ENCODE peak calls at places on chromosomes 1 and 21, in eight cellular contexts. B, A, T, X, C, V, D and G are unnamed samples.
A peak's percentile ranks its signal among the peaks of the same experiment; 100 is the strongest.

GRCh38 chr1:11955221-11955620 is 20.7 kb downstream of the PLOD1 start:
- DNase-seq in A (no peak), X (no peak), V (no peak), C (no peak), B (peak; percentile 78), T (no peak), D (no peak), G (no peak)

GRCh38 chr1:206738370-206739366 is 31.9 kb upstream of the IL19 start:
- DNase-seq in A (peak; percentile 77), B (peak; percentile 70), T (no peak), X (no peak), D (no peak), C (no peak), V (no peak), G (no peak)

GRCh38 chr1:13482600-13482999 is 31.2 kb downstream of the LRRC38 start:
- DNase-seq in B (no peak), A (no peak), T (no peak), C (no peak), V (no peak), D (no peak), X (no peak), G (no peak)

GRCh38 chr1:3283849-3284248 is 170.6 kb upstream of the ARHGEF16 start:
- DNase-seq in D (no peak), X (peak; percentile 32), V (no peak), B (peak; percentile 38), T (peak; percentile 56), C (peak; percentile 88), A (no peak), G (no peak)

GRCh38 chr1:236502972-236503639 is 20.7 kb upstream of the LGALS8 start:
- DNase-seq in B (peak; percentile 91), D (peak; percentile 86), A (no peak), V (peak; percentile 68), T (no peak), X (peak; percentile 58), C (peak; percentile 80), G (peak; percentile 64)

GRCh38 chr1:19071674-19072281 is 115.3 kb upstream of the IFFO2 start:
- DNase-seq in D (no peak), C (no peak), V (no peak), B (no peak), T (no peak), X (no peak), A (no peak), G (no peak)

GRCh38 chr1:226641671-226642231 is 93.2 kb downstream of the STUM start:
- DNase-seq in X (peak; percentile 10), T (no peak), C (peak; percentile 72), D (peak; percentile 70), A (no peak), V (peak; percentile 58), B (no peak), G (peak; percentile 36)

GRCh38 chr1:200247513-200247912 is 162.3 kb downstream of the ZNF281 start:
- DNase-seq in D (no peak), A (no peak), T (no peak), X (no peak), B (no peak), C (no peak), V (no peak), G (no peak)

GRCh38 chr1:31215083-31215570 is 24.6 kb downstream of the NKAIN1 start:
- DNase-seq in V (no peak), B (no peak), D (no peak), A (no peak), T (no peak), C (no peak), X (no peak), G (no peak)

GRCh38 chr1:235411489-235412486 is 44.6 kb downstream of the TBCE start:
- DNase-seq in T (no peak), B (peak; percentile 33), X (no peak), V (no peak), C (no peak), D (no peak), A (no peak), G (no peak)

GRCh38 chr1:152777510-152778137 is 2.7 kb downstream of the LCE1F start:
- DNase-seq in T (no peak), A (no peak), C (no peak), B (peak; percentile 33), X (no peak), V (no peak), D (no peak), G (no peak)

GRCh38 chr1:198435044-198435443 is 105.4 kb downstream of the ATP6V1G3 start:
- DNase-seq in B (no peak), X (no peak), A (no peak), V (no peak), D (no peak), T (no peak), C (no peak), G (no peak)

GRCh38 chr21:26389971-26390641 is 183.0 kb downstream of the CYYR1 start:
- DNase-seq in X (no peak), B (peak; percentile 21), V (no peak), A (no peak), C (no peak), T (no peak), D (no peak), G (no peak)

GRCh38 chr1:44464361-44464760 is 59.3 kb downstream of the RNF220 start:
- DNase-seq in X (no peak), B (no peak), A (no peak), D (no peak), T (no peak), V (no peak), C (no peak), G (no peak)

GRCh38 chr1:218496561-218496960 is 151.4 kb downstream of the TGFB2 start:
- DNase-seq in A (no peak), T (no peak), D (no peak), C (no peak), V (no peak), B (peak; percentile 97), X (no peak), G (no peak)

GRCh38 chr1:167455786-167456446 is 62.4 kb downstream of the CD247 start:
- DNase-seq in C (no peak), D (no peak), V (peak; percentile 65), B (peak; percentile 45), T (peak; percentile 18), A (peak; percentile 90), X (peak; percentile 54), G (no peak)

GRCh38 chr1:86155807-86156561 is 588 bp downstream of the COL24A1 start:
- DNase-seq in C (peak; percentile 77), X (peak; percentile 15), B (peak; percentile 45), T (no peak), D (peak; percentile 75), V (peak; percentile 85), A (peak; percentile 79), G (peak; percentile 23)

GRCh38 chr1:43870306-43870705 is 63.3 kb upstream of the ARTN start:
- DNase-seq in A (no peak), D (no peak), C (no peak), V (no peak), B (no peak), T (no peak), X (no peak), G (no peak)

GRCh38 chr1:192904438-192904895 is 95.6 kb downstream of the RGS2 start:
- DNase-seq in T (peak; percentile 25), V (no peak), D (no peak), C (no peak), X (peak; percentile 56), B (no peak), A (no peak), G (no peak)

GRCh38 chr21:21232320-21232719 is 234.1 kb downstream of the NCAM2 start:
- DNase-seq in T (no peak), A (no peak), V (no peak), D (no peak), X (no peak), C (no peak), B (peak; percentile 31), G (no peak)

GRCh38 chr1:29050141-29050540 is 73.6 kb downstream of the TMEM200B start:
- DNase-seq in D (no peak), B (no peak), X (no peak), C (no peak), V (no peak), T (no peak), A (no peak), G (no peak)

GRCh38 chr1:43531453-43531905 is 796 bp downstream of the PTPRF start:
- DNase-seq in T (peak; percentile 52), X (peak; percentile 34), B (peak; percentile 57), V (no peak), A (no peak), D (no peak), C (peak; percentile 84), G (peak; percentile 35)

GRCh38 chr1:225445644-225446297 is 17.9 kb upstream of the LBR start:
- DNase-seq in A (peak; percentile 64), D (no peak), X (no peak), B (no peak), V (peak; percentile 79), C (no peak), T (no peak), G (no peak)

GRCh38 chr1:39507230-39507928 is 15.9 kb downstream of the BMP8A start:
- DNase-seq in B (peak; percentile 66), T (no peak), V (peak; percentile 42), A (no peak), D (peak; percentile 57), X (no peak), C (peak; percentile 55), G (no peak)

GRCh38 chr1:72777918-72778317 is 495.6 kb upstream of the NEGR1 start:
- DNase-seq in A (no peak), D (no peak), T (no peak), B (peak; percentile 59), V (no peak), X (no peak), C (no peak), G (no peak)

GRCh38 chr1:208233546-208233945 is 10.6 kb downstream of the PLXNA2 start:
- DNase-seq in D (no peak), V (no peak), X (no peak), C (no peak), B (peak; percentile 87), A (no peak), T (no peak), G (no peak)
- H3K4me3 ChIP-seq in D (no peak overlapping the region), V (no peak overlapping the region), X (no peak overlapping the region), C (no peak overlapping the region), B (no peak overlapping the region), A (no peak overlapping the region), T (no peak overlapping the region), G (no peak overlapping the region)

DNA sequence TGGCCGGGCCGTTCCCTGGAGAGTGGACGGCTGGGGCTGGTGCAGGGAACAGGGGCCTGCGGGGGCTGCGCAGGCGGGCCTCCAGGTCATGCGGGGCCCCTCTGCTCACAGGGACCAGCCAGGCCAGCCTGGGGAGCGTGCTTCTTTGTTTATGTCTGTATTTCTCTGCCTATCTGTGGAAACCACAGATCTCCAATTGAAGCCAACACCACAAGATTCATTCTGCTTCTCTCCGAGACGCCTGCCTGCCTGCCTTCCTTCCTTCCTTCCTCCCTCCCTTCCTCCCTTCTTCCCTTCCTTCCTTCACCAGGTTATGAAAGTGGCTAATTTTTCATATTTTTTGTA is 39.9 kb upstream of the HMGN1 start:
- DNase-seq in D (no peak), B (no peak), T (no peak), A (no peak), C (no peak), V (no peak), X (no peak), G (no peak)
- H3K4me3 ChIP-seq in D (peak overlapping the region; percentile 72), B (no peak overlapping the region), T (peak overlapping the region; percentile 34), A (no peak overlapping the region), C (no peak overlapping the region), V (peak overlapping the region; percentile 41), X (no peak overlapping the region), G (peak overlapping the region; percentile 65)

GRCh38 chr1:47024138-47024856 is 828 bp downstream of the CYP4X1 start:
- DNase-seq in T (no peak), V (no peak), C (no peak), X (peak; percentile 26), A (no peak), B (peak; percentile 13), D (no peak), G (no peak)
- H3K4me3 ChIP-seq in T (no peak overlapping the region), V (no peak overlapping the region), C (peak overlapping the region; percentile 61), X (no peak overlapping the region), A (peak overlapping the region; percentile 5), B (no peak overlapping the region), D (peak overlapping the region; percentile 45), G (peak overlapping the region; percentile 84)

GRCh38 chr21:45404726-45405270 is at the start of gene COL18A1:
- DNase-seq in V (peak; percentile 85), X (peak; percentile 68), B (peak; percentile 73), D (peak; percentile 80), A (no peak), C (peak; percentile 89), T (peak; percentile 78), G (peak; percentile 64)
- H3K4me3 ChIP-seq in V (peak within 1 kb of the TSS; percentile 60), X (peak within 1 kb of the TSS; percentile 19), B (peak within 1 kb of the TSS; percentile 67), D (peak within 1 kb of the TSS; percentile 79), A (peak within 1 kb of the TSS; percentile 12), C (peak within 1 kb of the TSS; percentile 94), T (peak within 1 kb of the TSS; percentile 68), G (peak within 1 kb of the TSS; percentile 67)